ENCODE peak calls at places on chromosomes 2 and 18, in seven cellular contexts. One of them, this sample, is unnamed.

GRCh38 chr2:225597911-225598310 is 198.4 kb downstream of the NYAP2 start:
- DNase-seq in Caki2: no peak
- DNase-seq in activated B cell treated with CpG ODN at 0.5 μM for 24 hours: no peak
- DNase-seq in HTR-8/SVneo: no peak
- DNase-seq in CD8-positive, alpha-beta memory T cell: no peak
- DNase-seq in stromal cell of bone marrow: no peak
- DNase-seq in NCI-H526 treated with DMSO at 0.1 percent for 48 hours: no peak
- DNase-seq in this sample: no peak

GRCh38 chr2:88059979-88060906 is 4.7 kb upstream of the KRCC1 start:
- DNase-seq in Caki2: peak
- DNase-seq in activated B cell treated with CpG ODN at 0.5 μM for 24 hours: no peak
- DNase-seq in HTR-8/SVneo: peak
- DNase-seq in CD8-positive, alpha-beta memory T cell: no peak
- DNase-seq in stromal cell of bone marrow: no peak
- DNase-seq in NCI-H526 treated with DMSO at 0.1 percent for 48 hours: peak
- DNase-seq in this sample: peak

GRCh38 chr2:161312996-161313395 is 4.8 kb downstream of the PSMD14 start:
- DNase-seq in Caki2: peak
- DNase-seq in activated B cell treated with CpG ODN at 0.5 μM for 24 hours: no peak
- DNase-seq in HTR-8/SVneo: no peak
- DNase-seq in CD8-positive, alpha-beta memory T cell: no peak
- DNase-seq in stromal cell of bone marrow: peak
- DNase-seq in NCI-H526 treated with DMSO at 0.1 percent for 48 hours: no peak
- DNase-seq in this sample: no peak

GRCh38 chr2:17057109-17058017 is 391.7 kb upstream of the CYRIA start:
- DNase-seq in Caki2: no peak
- DNase-seq in activated B cell treated with CpG ODN at 0.5 μM for 24 hours: no peak
- DNase-seq in HTR-8/SVneo: no peak
- DNase-seq in CD8-positive, alpha-beta memory T cell: no peak
- DNase-seq in stromal cell of bone marrow: no peak
- DNase-seq in NCI-H526 treated with DMSO at 0.1 percent for 48 hours: no peak
- DNase-seq in this sample: no peak

GRCh38 chr2:44171018-44171417 is 2.3 kb downstream of the PPM1B start:
- DNase-seq in Caki2: peak
- DNase-seq in activated B cell treated with CpG ODN at 0.5 μM for 24 hours: no peak
- DNase-seq in HTR-8/SVneo: no peak
- DNase-seq in CD8-positive, alpha-beta memory T cell: no peak
- DNase-seq in stromal cell of bone marrow: no peak
- DNase-seq in NCI-H526 treated with DMSO at 0.1 percent for 48 hours: no peak
- DNase-seq in this sample: peak

GRCh38 chr2:228839506-228839905 is 431.6 kb downstream of the PID1 start:
- DNase-seq in Caki2: no peak
- DNase-seq in activated B cell treated with CpG ODN at 0.5 μM for 24 hours: no peak
- DNase-seq in HTR-8/SVneo: no peak
- DNase-seq in CD8-positive, alpha-beta memory T cell: no peak
- DNase-seq in stromal cell of bone marrow: no peak
- DNase-seq in NCI-H526 treated with DMSO at 0.1 percent for 48 hours: no peak
- DNase-seq in this sample: no peak

GRCh38 chr2:229910832-229911412 is 10.9 kb downstream of the TRIP12 start:
- DNase-seq in Caki2: peak
- DNase-seq in activated B cell treated with CpG ODN at 0.5 μM for 24 hours: no peak
- DNase-seq in HTR-8/SVneo: peak
- DNase-seq in CD8-positive, alpha-beta memory T cell: no peak
- DNase-seq in stromal cell of bone marrow: no peak
- DNase-seq in NCI-H526 treated with DMSO at 0.1 percent for 48 hours: peak
- DNase-seq in this sample: peak

GRCh38 chr2:239445771-239446524 is 45.1 kb upstream of the HDAC4 start:
- DNase-seq in Caki2: no peak
- DNase-seq in activated B cell treated with CpG ODN at 0.5 μM for 24 hours: no peak
- DNase-seq in HTR-8/SVneo: no peak
- DNase-seq in CD8-positive, alpha-beta memory T cell: no peak
- DNase-seq in stromal cell of bone marrow: no peak
- DNase-seq in NCI-H526 treated with DMSO at 0.1 percent for 48 hours: no peak
- DNase-seq in this sample: no peak

GRCh38 chr2:38581193-38582147 is 21.3 kb downstream of the HNRNPLL start:
- DNase-seq in Caki2: peak
- DNase-seq in activated B cell treated with CpG ODN at 0.5 μM for 24 hours: no peak
- DNase-seq in HTR-8/SVneo: no peak
- DNase-seq in CD8-positive, alpha-beta memory T cell: no peak
- DNase-seq in stromal cell of bone marrow: peak
- DNase-seq in NCI-H526 treated with DMSO at 0.1 percent for 48 hours: peak
- DNase-seq in this sample: peak

GRCh38 chr2:237618449-237618848 is 8.9 kb upstream of the LRRFIP1 start:
- DNase-seq in Caki2: no peak
- DNase-seq in activated B cell treated with CpG ODN at 0.5 μM for 24 hours: no peak
- DNase-seq in HTR-8/SVneo: no peak
- DNase-seq in CD8-positive, alpha-beta memory T cell: no peak
- DNase-seq in stromal cell of bone marrow: peak
- DNase-seq in NCI-H526 treated with DMSO at 0.1 percent for 48 hours: no peak
- DNase-seq in this sample: no peak

GRCh38 chr18:32271649-32272324 is 81.9 kb downstream of the MEP1B start:
- DNase-seq in Caki2: peak
- DNase-seq in activated B cell treated with CpG ODN at 0.5 μM for 24 hours: no peak
- DNase-seq in HTR-8/SVneo: peak
- DNase-seq in CD8-positive, alpha-beta memory T cell: no peak
- DNase-seq in stromal cell of bone marrow: peak
- DNase-seq in NCI-H526 treated with DMSO at 0.1 percent for 48 hours: peak
- DNase-seq in this sample: peak

GRCh38 chr2:29012211-29012681 is 31.1 kb downstream of the TOGARAM2 start:
- DNase-seq in Caki2: no peak
- DNase-seq in activated B cell treated with CpG ODN at 0.5 μM for 24 hours: no peak
- DNase-seq in HTR-8/SVneo: no peak
- DNase-seq in CD8-positive, alpha-beta memory T cell: peak
- DNase-seq in stromal cell of bone marrow: no peak
- DNase-seq in NCI-H526 treated with DMSO at 0.1 percent for 48 hours: no peak
- DNase-seq in this sample: no peak

GRCh38 chr2:101124684-101125366 is 26.4 kb downstream of the TBC1D8 start:
- DNase-seq in Caki2: peak
- DNase-seq in activated B cell treated with CpG ODN at 0.5 μM for 24 hours: no peak
- DNase-seq in HTR-8/SVneo: peak
- DNase-seq in CD8-positive, alpha-beta memory T cell: no peak
- DNase-seq in stromal cell of bone marrow: peak
- DNase-seq in NCI-H526 treated with DMSO at 0.1 percent for 48 hours: no peak
- DNase-seq in this sample: peak

GRCh38 chr2:73163522-73164367 is 38.6 kb upstream of the NOTO start:
- DNase-seq in Caki2: peak
- DNase-seq in activated B cell treated with CpG ODN at 0.5 μM for 24 hours: peak
- DNase-seq in HTR-8/SVneo: peak
- DNase-seq in CD8-positive, alpha-beta memory T cell: peak
- DNase-seq in stromal cell of bone marrow: peak
- DNase-seq in NCI-H526 treated with DMSO at 0.1 percent for 48 hours: peak
- DNase-seq in this sample: peak

GRCh38 chr2:84647267-84647666 is 131.0 kb downstream of the DNAH6 start:
- DNase-seq in Caki2: no peak
- DNase-seq in activated B cell treated with CpG ODN at 0.5 μM for 24 hours: no peak
- DNase-seq in HTR-8/SVneo: no peak
- DNase-seq in CD8-positive, alpha-beta memory T cell: no peak
- DNase-seq in stromal cell of bone marrow: no peak
- DNase-seq in NCI-H526 treated with DMSO at 0.1 percent for 48 hours: no peak
- DNase-seq in this sample: no peak

GRCh38 chr2:217497850-217498377 is 504.9 kb downstream of the TNS1 start:
- DNase-seq in Caki2: no peak
- DNase-seq in activated B cell treated with CpG ODN at 0.5 μM for 24 hours: no peak
- DNase-seq in HTR-8/SVneo: no peak
- DNase-seq in CD8-positive, alpha-beta memory T cell: no peak
- DNase-seq in stromal cell of bone marrow: no peak
- DNase-seq in NCI-H526 treated with DMSO at 0.1 percent for 48 hours: no peak
- DNase-seq in this sample: no peak

GRCh38 chr2:198711484-198711883 is 746.3 kb downstream of the SATB2 start:
- DNase-seq in Caki2: no peak
- DNase-seq in activated B cell treated with CpG ODN at 0.5 μM for 24 hours: no peak
- DNase-seq in HTR-8/SVneo: no peak
- DNase-seq in CD8-positive, alpha-beta memory T cell: no peak
- DNase-seq in stromal cell of bone marrow: no peak
- DNase-seq in NCI-H526 treated with DMSO at 0.1 percent for 48 hours: no peak
- DNase-seq in this sample: no peak

GRCh38 chr2:86368181-86368824 is 30.9 kb upstream of the REEP1 start:
- DNase-seq in Caki2: peak
- DNase-seq in activated B cell treated with CpG ODN at 0.5 μM for 24 hours: peak
- DNase-seq in HTR-8/SVneo: peak
- DNase-seq in CD8-positive, alpha-beta memory T cell: no peak
- DNase-seq in stromal cell of bone marrow: peak
- DNase-seq in NCI-H526 treated with DMSO at 0.1 percent for 48 hours: no peak
- DNase-seq in this sample: peak

GRCh38 chr18:12373032-12373770 is 3.8 kb downstream of the AFG3L2 start:
- DNase-seq in Caki2: no peak
- DNase-seq in activated B cell treated with CpG ODN at 0.5 μM for 24 hours: no peak
- DNase-seq in HTR-8/SVneo: no peak
- DNase-seq in CD8-positive, alpha-beta memory T cell: no peak
- DNase-seq in stromal cell of bone marrow: no peak
- DNase-seq in NCI-H526 treated with DMSO at 0.1 percent for 48 hours: no peak
- DNase-seq in this sample: no peak

GRCh38 chr2:170652637-170653417 is 62.3 kb upstream of the SP5 start:
- DNase-seq in Caki2: no peak
- DNase-seq in activated B cell treated with CpG ODN at 0.5 μM for 24 hours: no peak
- DNase-seq in HTR-8/SVneo: no peak
- DNase-seq in CD8-positive, alpha-beta memory T cell: no peak
- DNase-seq in stromal cell of bone marrow: no peak
- DNase-seq in NCI-H526 treated with DMSO at 0.1 percent for 48 hours: no peak
- DNase-seq in this sample: peak

GRCh38 chr2:42329779-42330178 is 31.2 kb downstream of the COX7A2L start:
- DNase-seq in Caki2: no peak
- DNase-seq in activated B cell treated with CpG ODN at 0.5 μM for 24 hours: no peak
- DNase-seq in HTR-8/SVneo: no peak
- DNase-seq in CD8-positive, alpha-beta memory T cell: no peak
- DNase-seq in stromal cell of bone marrow: no peak
- DNase-seq in NCI-H526 treated with DMSO at 0.1 percent for 48 hours: no peak
- DNase-seq in this sample: no peak

GRCh38 chr2:128525653-128526052 is 207.0 kb upstream of the HS6ST1 start:
- DNase-seq in Caki2: no peak
- DNase-seq in activated B cell treated with CpG ODN at 0.5 μM for 24 hours: no peak
- DNase-seq in HTR-8/SVneo: no peak
- DNase-seq in CD8-positive, alpha-beta memory T cell: no peak
- DNase-seq in stromal cell of bone marrow: no peak
- DNase-seq in NCI-H526 treated with DMSO at 0.1 percent for 48 hours: no peak
- DNase-seq in this sample: no peak

GRCh38 chr2:70735065-70735464 is 32.9 kb downstream of the ADD2 start:
- DNase-seq in Caki2: no peak
- DNase-seq in activated B cell treated with CpG ODN at 0.5 μM for 24 hours: no peak
- DNase-seq in HTR-8/SVneo: no peak
- DNase-seq in CD8-positive, alpha-beta memory T cell: no peak
- DNase-seq in stromal cell of bone marrow: no peak
- DNase-seq in NCI-H526 treated with DMSO at 0.1 percent for 48 hours: no peak
- DNase-seq in this sample: no peak

GRCh38 chr18:79853303-79853992 is 55.7 kb downstream of the KCNG2 start:
- DNase-seq in Caki2: no peak
- DNase-seq in activated B cell treated with CpG ODN at 0.5 μM for 24 hours: no peak
- DNase-seq in HTR-8/SVneo: no peak
- DNase-seq in CD8-positive, alpha-beta memory T cell: no peak
- DNase-seq in stromal cell of bone marrow: no peak
- DNase-seq in NCI-H526 treated with DMSO at 0.1 percent for 48 hours: no peak
- DNase-seq in this sample: no peak

GRCh38 chr2:128596453-128597430 is 278.1 kb upstream of the HS6ST1 start:
- DNase-seq in Caki2: no peak
- DNase-seq in activated B cell treated with CpG ODN at 0.5 μM for 24 hours: no peak
- DNase-seq in HTR-8/SVneo: no peak
- DNase-seq in CD8-positive, alpha-beta memory T cell: no peak
- DNase-seq in stromal cell of bone marrow: no peak
- DNase-seq in NCI-H526 treated with DMSO at 0.1 percent for 48 hours: no peak
- DNase-seq in this sample: no peak

GRCh38 chr2:15687243-15687642 is 95.6 kb downstream of the DDX1 start:
- DNase-seq in Caki2: no peak
- DNase-seq in activated B cell treated with CpG ODN at 0.5 μM for 24 hours: no peak
- DNase-seq in HTR-8/SVneo: no peak
- DNase-seq in CD8-positive, alpha-beta memory T cell: no peak
- DNase-seq in stromal cell of bone marrow: no peak
- DNase-seq in NCI-H526 treated with DMSO at 0.1 percent for 48 hours: no peak
- DNase-seq in this sample: no peak

GRCh38 chr2:45120546-45120945 is 111.3 kb upstream of the SIX2 start:
- DNase-seq in Caki2: peak
- DNase-seq in activated B cell treated with CpG ODN at 0.5 μM for 24 hours: no peak
- DNase-seq in HTR-8/SVneo: no peak
- DNase-seq in CD8-positive, alpha-beta memory T cell: no peak
- DNase-seq in stromal cell of bone marrow: no peak
- DNase-seq in NCI-H526 treated with DMSO at 0.1 percent for 48 hours: no peak
- DNase-seq in this sample: no peak

GRCh38 chr2:5729426-5729825 is 37.2 kb downstream of the SOX11 start:
- DNase-seq in Caki2: no peak
- DNase-seq in activated B cell treated with CpG ODN at 0.5 μM for 24 hours: no peak
- DNase-seq in HTR-8/SVneo: no peak
- DNase-seq in CD8-positive, alpha-beta memory T cell: no peak
- DNase-seq in stromal cell of bone marrow: no peak
- DNase-seq in NCI-H526 treated with DMSO at 0.1 percent for 48 hours: no peak
- DNase-seq in this sample: no peak

GRCh38 chr2:8636691-8637636 is 44.9 kb upstream of the ID2 start:
- DNase-seq in Caki2: peak
- DNase-seq in activated B cell treated with CpG ODN at 0.5 μM for 24 hours: no peak
- DNase-seq in HTR-8/SVneo: peak
- DNase-seq in CD8-positive, alpha-beta memory T cell: no peak
- DNase-seq in stromal cell of bone marrow: no peak
- DNase-seq in NCI-H526 treated with DMSO at 0.1 percent for 48 hours: no peak
- DNase-seq in this sample: peak

GRCh38 chr18:34159691-34160185 is 65.0 kb downstream of the NOL4 start:
- DNase-seq in Caki2: no peak
- DNase-seq in activated B cell treated with CpG ODN at 0.5 μM for 24 hours: no peak
- DNase-seq in HTR-8/SVneo: no peak
- DNase-seq in CD8-positive, alpha-beta memory T cell: no peak
- DNase-seq in stromal cell of bone marrow: no peak
- DNase-seq in NCI-H526 treated with DMSO at 0.1 percent for 48 hours: peak
- DNase-seq in this sample: no peak

GRCh38 chr2:46364797-46365457 is 67.7 kb downstream of the EPAS1 start:
- DNase-seq in Caki2: peak
- DNase-seq in activated B cell treated with CpG ODN at 0.5 μM for 24 hours: no peak
- DNase-seq in HTR-8/SVneo: peak
- DNase-seq in CD8-positive, alpha-beta memory T cell: no peak
- DNase-seq in stromal cell of bone marrow: peak
- DNase-seq in NCI-H526 treated with DMSO at 0.1 percent for 48 hours: peak
- DNase-seq in this sample: peak

GRCh38 chr2:191150451-191151314 is at the start of gene STAT4:
- DNase-seq in Caki2: peak
- DNase-seq in activated B cell treated with CpG ODN at 0.5 μM for 24 hours: peak
- DNase-seq in HTR-8/SVneo: no peak
- DNase-seq in CD8-positive, alpha-beta memory T cell: peak
- DNase-seq in stromal cell of bone marrow: no peak
- DNase-seq in NCI-H526 treated with DMSO at 0.1 percent for 48 hours: peak
- DNase-seq in this sample: peak

GRCh38 chr2:238117199-238118154 is 17.3 kb downstream of the ESPNL start:
- DNase-seq in Caki2: no peak
- DNase-seq in activated B cell treated with CpG ODN at 0.5 μM for 24 hours: no peak
- DNase-seq in HTR-8/SVneo: no peak
- DNase-seq in CD8-positive, alpha-beta memory T cell: no peak
- DNase-seq in stromal cell of bone marrow: no peak
- DNase-seq in NCI-H526 treated with DMSO at 0.1 percent for 48 hours: no peak
- DNase-seq in this sample: no peak

GRCh38 chr2:233867993-233868532 is at the start of gene MSL3B:
- DNase-seq in Caki2: no peak
- DNase-seq in activated B cell treated with CpG ODN at 0.5 μM for 24 hours: peak
- DNase-seq in HTR-8/SVneo: peak
- DNase-seq in CD8-positive, alpha-beta memory T cell: peak
- DNase-seq in stromal cell of bone marrow: peak
- DNase-seq in NCI-H526 treated with DMSO at 0.1 percent for 48 hours: peak
- DNase-seq in this sample: peak

GRCh38 chr2:101307950-101308431 is 510 bp downstream of the RNF149 start:
- DNase-seq in Caki2: no peak
- DNase-seq in activated B cell treated with CpG ODN at 0.5 μM for 24 hours: no peak
- DNase-seq in HTR-8/SVneo: no peak
- DNase-seq in CD8-positive, alpha-beta memory T cell: peak
- DNase-seq in stromal cell of bone marrow: no peak
- DNase-seq in NCI-H526 treated with DMSO at 0.1 percent for 48 hours: no peak
- DNase-seq in this sample: no peak

This sample was measured in SW480.